ENCODE peak calls at places on chromosomes 6 and 20, in six cellular contexts. I is cardiac fibroblast; S is substantia nigra; N is stimulated activated CD4-positive, alpha-beta T cell treated with anti-CD3 and anti-CD28 coated beads, TNF-alpha, amount 100 ng/mL, for 4 hours; J is NAMALWA; M is AG09319. X is an unnamed sample.

GRCh38 chr6:129644567-129645015 is 65.4 kb downstream of the ARHGAP18 start:
- DNase-seq in S (no peak), N (no peak), J (no peak), I (peak), M (no peak), X (no peak)

GRCh38 chr20:24699321-24700165 is 230.1 kb downstream of the SYNDIG1 start:
- DNase-seq in M (no peak), S (no peak), J (no peak), I (no peak), N (no peak), X (no peak)

GRCh38 chr6:148566664-148567350 is 180.0 kb upstream of the UST start:
- DNase-seq in S (no peak), I (no peak), M (no peak), N (no peak), J (no peak), X (no peak)

GRCh38 chr6:41039060-41039998 is at the start of gene UNC5CL:
- DNase-seq in I (peak), J (peak), N (peak), M (no peak), S (no peak), X (no peak)

GRCh38 chr6:107361568-107362270 is 97.6 kb downstream of the PDSS2 start:
- DNase-seq in J (no peak), S (no peak), N (no peak), I (peak), M (no peak), X (peak)

GRCh38 chr6:143965503-143966171 is 42.4 kb downstream of the PLAGL1 start:
- DNase-seq in I (peak), N (no peak), M (no peak), J (no peak), S (no peak), X (no peak)

GRCh38 chr6:30726506-30727413 is 6.6 kb downstream of the TUBB start:
- DNase-seq in S (no peak), J (no peak), N (no peak), I (no peak), M (no peak), X (no peak)

GRCh38 chr20:23391707-23392310 is 29.5 kb downstream of the NAPB start:
- DNase-seq in I (no peak), J (no peak), N (no peak), S (no peak), M (no peak), X (no peak)

GRCh38 chr20:60956194-60956593 is 295.9 kb upstream of the CDH4 start:
- DNase-seq in J (no peak), S (no peak), I (no peak), N (no peak), M (no peak), X (no peak)

GRCh38 chr20:10007747-10008146 is 27.0 kb upstream of the ANKEF1 start:
- DNase-seq in M (no peak), I (no peak), N (no peak), S (no peak), J (no peak), X (no peak)

GRCh38 chr20:2109425-2110210 is 8.0 kb downstream of the STK35 start:
- DNase-seq in N (no peak), S (peak), J (no peak), M (no peak), I (no peak), X (no peak)

GRCh38 chr6:35737413-35738211 is 780 bp downstream of the ARMC12 start:
- DNase-seq in S (no peak), M (peak), J (peak), I (peak), N (no peak), X (no peak)

GRCh38 chr6:41073968-41074691 is 1.4 kb downstream of the NFYA start:
- DNase-seq in S (no peak), N (no peak), I (peak), J (peak), M (no peak), X (no peak)

GRCh38 chr20:25058797-25059486 is 1.0 kb upstream of the ACSS1 start:
- DNase-seq in S (no peak), N (no peak), I (peak), J (peak), M (no peak), X (no peak)

GRCh38 chr20:63234693-63235398 is 859 bp upstream of the BIRC7 start:
- DNase-seq in S (no peak), M (no peak), I (peak), N (no peak), J (peak), X (no peak)

GRCh38 chr20:53739799-53740785 is 146.5 kb upstream of the ZNF217 start:
- DNase-seq in N (no peak), I (peak), J (no peak), M (no peak), S (no peak), X (no peak)

GRCh38 chr20:621115-621756 is 11.1 kb upstream of the TCF15 start:
- DNase-seq in N (no peak), M (no peak), J (no peak), I (no peak), S (no peak), X (no peak)

GRCh38 chr6:97524846-97525245 is 241.8 kb upstream of the MMS22L start:
- DNase-seq in M (no peak), N (no peak), S (no peak), J (no peak), I (no peak), X (no peak)

GRCh38 chr6:117920493-117920845 is 13.4 kb downstream of the SLC35F1 start:
- DNase-seq in M (no peak), J (no peak), I (no peak), S (no peak), N (no peak), X (no peak)

X was measured in smooth muscle cell of the brain vasculature.